ENCODE peak calls at places on chromosomes 4 and X, in nine cellular contexts. One of them, this sample, is unnamed.

GRCh38 chrX:1537031-1537715 is at the start of gene P2RY8:
- DNase-seq in fibroblast of lung: no peak
- DNase-seq in AG04450: no peak
- DNase-seq in thyroid gland: peak; percentile 72
- DNase-seq in psoas muscle: peak; percentile 60
- DNase-seq in neural progenitor cell: no peak
- DNase-seq in fibroblast of pulmonary artery: peak; percentile 57
- DNase-seq in astrocyte of the spinal cord: no peak
- DNase-seq in suprapubic skin: peak; percentile 74
- DNase-seq in this sample: no peak

GRCh38 chr4:40887690-40888089 is 137.9 kb downstream of the NSUN7 start:
- DNase-seq in fibroblast of lung: peak; percentile 91
- DNase-seq in AG04450: peak; percentile 61
- DNase-seq in thyroid gland: no peak
- DNase-seq in psoas muscle: no peak
- DNase-seq in neural progenitor cell: no peak
- DNase-seq in fibroblast of pulmonary artery: peak; percentile 59
- DNase-seq in astrocyte of the spinal cord: peak; percentile 77
- DNase-seq in suprapubic skin: no peak
- DNase-seq in this sample: no peak

GRCh38 chr4:72896515-72896914 is 173.0 kb downstream of the COX18 start:
- DNase-seq in fibroblast of lung: peak; percentile 67
- DNase-seq in AG04450: peak; percentile 46
- DNase-seq in thyroid gland: no peak
- DNase-seq in psoas muscle: no peak
- DNase-seq in neural progenitor cell: no peak
- DNase-seq in fibroblast of pulmonary artery: peak; percentile 93
- DNase-seq in astrocyte of the spinal cord: peak; percentile 73
- DNase-seq in suprapubic skin: no peak
- DNase-seq in this sample: peak; percentile 86

GRCh38 chrX:17559728-17560379 is 177.4 kb upstream of the SCML1 start:
- DNase-seq in fibroblast of lung: peak; percentile 94
- DNase-seq in AG04450: peak; percentile 73
- DNase-seq in thyroid gland: peak; percentile 33
- DNase-seq in psoas muscle: no peak
- DNase-seq in neural progenitor cell: peak; percentile 26
- DNase-seq in fibroblast of pulmonary artery: peak; percentile 65
- DNase-seq in astrocyte of the spinal cord: peak; percentile 87
- DNase-seq in suprapubic skin: no peak
- DNase-seq in this sample: peak; percentile 51

GRCh38 chr4:169335331-169335730 is 64.6 kb upstream of the SH3RF1 start:
- DNase-seq in fibroblast of lung: no peak
- DNase-seq in AG04450: no peak
- DNase-seq in thyroid gland: no peak
- DNase-seq in psoas muscle: no peak
- DNase-seq in neural progenitor cell: no peak
- DNase-seq in fibroblast of pulmonary artery: peak; percentile 65
- DNase-seq in astrocyte of the spinal cord: no peak
- DNase-seq in suprapubic skin: no peak
- DNase-seq in this sample: no peak

GRCh38 chr4:5124876-5125275 is 73.6 kb downstream of the STK32B start:
- DNase-seq in fibroblast of lung: no peak
- DNase-seq in AG04450: no peak
- DNase-seq in thyroid gland: no peak
- DNase-seq in psoas muscle: no peak
- DNase-seq in neural progenitor cell: no peak
- DNase-seq in fibroblast of pulmonary artery: no peak
- DNase-seq in astrocyte of the spinal cord: no peak
- DNase-seq in suprapubic skin: no peak
- DNase-seq in this sample: no peak

GRCh38 chr4:140018931-140019618 is 134.9 kb downstream of the MAML3 start:
- DNase-seq in fibroblast of lung: no peak
- DNase-seq in AG04450: no peak
- DNase-seq in thyroid gland: no peak
- DNase-seq in psoas muscle: no peak
- DNase-seq in neural progenitor cell: no peak
- DNase-seq in fibroblast of pulmonary artery: no peak
- DNase-seq in astrocyte of the spinal cord: no peak
- DNase-seq in suprapubic skin: no peak
- DNase-seq in this sample: no peak

GRCh38 chr4:5827108-5828004 is 65.5 kb downstream of the CRMP1 start:
- DNase-seq in fibroblast of lung: peak; percentile 28
- DNase-seq in AG04450: no peak
- DNase-seq in thyroid gland: no peak
- DNase-seq in psoas muscle: no peak
- DNase-seq in neural progenitor cell: no peak
- DNase-seq in fibroblast of pulmonary artery: peak; percentile 67
- DNase-seq in astrocyte of the spinal cord: peak; percentile 5
- DNase-seq in suprapubic skin: no peak
- DNase-seq in this sample: no peak

GRCh38 chr4:948101-948935 is 16.1 kb downstream of the TMEM175 start:
- DNase-seq in fibroblast of lung: no peak
- DNase-seq in AG04450: no peak
- DNase-seq in thyroid gland: no peak
- DNase-seq in psoas muscle: no peak
- DNase-seq in neural progenitor cell: no peak
- DNase-seq in fibroblast of pulmonary artery: no peak
- DNase-seq in astrocyte of the spinal cord: no peak
- DNase-seq in suprapubic skin: peak; percentile 59
- DNase-seq in this sample: no peak

GRCh38 chr4:110550260-110550659 is 72.6 kb downstream of the PITX2 start:
- DNase-seq in fibroblast of lung: peak; percentile 6
- DNase-seq in AG04450: no peak
- DNase-seq in thyroid gland: no peak
- DNase-seq in psoas muscle: no peak
- DNase-seq in neural progenitor cell: no peak
- DNase-seq in fibroblast of pulmonary artery: peak; percentile 37
- DNase-seq in astrocyte of the spinal cord: peak; percentile 40
- DNase-seq in suprapubic skin: no peak
- DNase-seq in this sample: peak; percentile 7

GRCh38 chr4:73856518-73856917 is 3.4 kb downstream of the PF4V1 start:
- DNase-seq in fibroblast of lung: peak; percentile 42
- DNase-seq in AG04450: no peak
- DNase-seq in thyroid gland: no peak
- DNase-seq in psoas muscle: no peak
- DNase-seq in neural progenitor cell: no peak
- DNase-seq in fibroblast of pulmonary artery: peak; percentile 85
- DNase-seq in astrocyte of the spinal cord: peak; percentile 83
- DNase-seq in suprapubic skin: no peak
- DNase-seq in this sample: peak; percentile 77

GRCh38 chr4:150573534-150573933 is 8.4 kb upstream of the MAB21L2 start:
- DNase-seq in fibroblast of lung: peak; percentile 61
- DNase-seq in AG04450: no peak
- DNase-seq in thyroid gland: no peak
- DNase-seq in psoas muscle: no peak
- DNase-seq in neural progenitor cell: no peak
- DNase-seq in fibroblast of pulmonary artery: peak; percentile 36
- DNase-seq in astrocyte of the spinal cord: peak; percentile 71
- DNase-seq in suprapubic skin: no peak
- DNase-seq in this sample: no peak

GRCh38 chr4:86026720-86027119 is 333.1 kb downstream of the MAPK10 start:
- DNase-seq in fibroblast of lung: no peak
- DNase-seq in AG04450: no peak
- DNase-seq in thyroid gland: no peak
- DNase-seq in psoas muscle: no peak
- DNase-seq in neural progenitor cell: no peak
- DNase-seq in fibroblast of pulmonary artery: no peak
- DNase-seq in astrocyte of the spinal cord: no peak
- DNase-seq in suprapubic skin: no peak
- DNase-seq in this sample: no peak

GRCh38 chr4:37471971-37472370 is 214.2 kb downstream of the RELL1 start:
- DNase-seq in fibroblast of lung: no peak
- DNase-seq in AG04450: no peak
- DNase-seq in thyroid gland: no peak
- DNase-seq in psoas muscle: no peak
- DNase-seq in neural progenitor cell: no peak
- DNase-seq in fibroblast of pulmonary artery: no peak
- DNase-seq in astrocyte of the spinal cord: no peak
- DNase-seq in suprapubic skin: no peak
- DNase-seq in this sample: no peak

GRCh38 chr4:30380404-30380998 is 339.7 kb upstream of the PCDH7 start:
- DNase-seq in fibroblast of lung: peak; percentile 79
- DNase-seq in AG04450: peak; percentile 32
- DNase-seq in thyroid gland: no peak
- DNase-seq in psoas muscle: no peak
- DNase-seq in neural progenitor cell: peak; percentile 82
- DNase-seq in fibroblast of pulmonary artery: peak; percentile 87
- DNase-seq in astrocyte of the spinal cord: peak; percentile 72
- DNase-seq in suprapubic skin: no peak
- DNase-seq in this sample: peak; percentile 32

GRCh38 chr4:22987861-22988260 is 295.1 kb downstream of the GBA3 start:
- DNase-seq in fibroblast of lung: peak; percentile 76
- DNase-seq in AG04450: no peak
- DNase-seq in thyroid gland: no peak
- DNase-seq in psoas muscle: no peak
- DNase-seq in neural progenitor cell: no peak
- DNase-seq in fibroblast of pulmonary artery: peak; percentile 31
- DNase-seq in astrocyte of the spinal cord: peak; percentile 89
- DNase-seq in suprapubic skin: no peak
- DNase-seq in this sample: no peak

GRCh38 chrX:41250867-41251266 is 83.1 kb upstream of the DDX3X start:
- DNase-seq in fibroblast of lung: no peak
- DNase-seq in AG04450: no peak
- DNase-seq in thyroid gland: no peak
- DNase-seq in psoas muscle: no peak
- DNase-seq in neural progenitor cell: no peak
- DNase-seq in fibroblast of pulmonary artery: no peak
- DNase-seq in astrocyte of the spinal cord: no peak
- DNase-seq in suprapubic skin: no peak
- DNase-seq in this sample: no peak

GRCh38 chrX:75181721-75182120 is 25.6 kb upstream of the ABCB7 start:
- DNase-seq in fibroblast of lung: no peak
- DNase-seq in AG04450: no peak
- DNase-seq in thyroid gland: no peak
- DNase-seq in psoas muscle: no peak
- DNase-seq in neural progenitor cell: no peak
- DNase-seq in fibroblast of pulmonary artery: peak; percentile 6
- DNase-seq in astrocyte of the spinal cord: peak; percentile 41
- DNase-seq in suprapubic skin: no peak
- DNase-seq in this sample: no peak

GRCh38 chr4:113825272-113825671 is 63.7 kb upstream of the CAMK2D start:
- DNase-seq in fibroblast of lung: no peak
- DNase-seq in AG04450: no peak
- DNase-seq in thyroid gland: no peak
- DNase-seq in psoas muscle: no peak
- DNase-seq in neural progenitor cell: no peak
- DNase-seq in fibroblast of pulmonary artery: no peak
- DNase-seq in astrocyte of the spinal cord: no peak
- DNase-seq in suprapubic skin: no peak
- DNase-seq in this sample: no peak

GRCh38 chrX:102840871-102841705 is 96.0 kb upstream of the RAB40AL start:
- DNase-seq in fibroblast of lung: peak; percentile 22
- DNase-seq in AG04450: no peak
- DNase-seq in thyroid gland: no peak
- DNase-seq in psoas muscle: no peak
- DNase-seq in neural progenitor cell: peak; percentile 33
- DNase-seq in fibroblast of pulmonary artery: peak; percentile 31
- DNase-seq in astrocyte of the spinal cord: peak; percentile 6
- DNase-seq in suprapubic skin: no peak
- DNase-seq in this sample: no peak
- TF ChIP-seq CTCF in fibroblast of lung: peak; percentile 26
- TF ChIP-seq CTCF in AG04450: peak; percentile 13
- TF ChIP-seq CTCF in thyroid gland: no peak
- TF ChIP-seq CTCF in psoas muscle: no peak
- TF ChIP-seq CTCF in neural progenitor cell: peak; percentile 50
- TF ChIP-seq CTCF in fibroblast of pulmonary artery: peak; percentile 28
- TF ChIP-seq CTCF in astrocyte of the spinal cord: no peak
- TF ChIP-seq CTCF in suprapubic skin: no peak
- TF ChIP-seq CTCF in this sample: peak; percentile 33

DNA sequence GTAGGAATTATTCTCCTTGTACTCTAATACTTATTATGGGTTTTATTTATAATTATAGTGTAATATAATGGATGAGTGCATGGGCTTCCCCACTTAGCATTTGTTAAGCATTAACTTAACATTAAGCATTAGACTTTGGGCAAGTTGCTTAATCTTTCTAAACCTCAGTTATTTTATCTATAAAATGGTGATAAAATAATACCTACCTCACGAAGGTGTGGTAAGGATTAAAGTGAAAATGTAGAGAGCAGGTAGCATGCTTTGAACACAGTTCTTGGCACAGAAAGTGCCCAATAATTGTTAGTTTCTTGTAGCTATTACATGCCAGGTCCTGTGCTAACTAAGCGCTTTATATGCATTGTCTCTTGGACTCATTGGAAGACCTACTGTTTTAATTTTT is 2.6 kb downstream of the MSMO1 start:
- DNase-seq in fibroblast of lung: no peak
- DNase-seq in AG04450: no peak
- DNase-seq in thyroid gland: no peak
- DNase-seq in psoas muscle: no peak
- DNase-seq in neural progenitor cell: no peak
- DNase-seq in fibroblast of pulmonary artery: no peak
- DNase-seq in astrocyte of the spinal cord: no peak
- DNase-seq in suprapubic skin: no peak
- DNase-seq in this sample: no peak
- H3K4me3 ChIP-seq in fibroblast of lung: peak overlapping the region; percentile 90
- H3K4me3 ChIP-seq in AG04450: no peak overlapping the region
- H3K4me3 ChIP-seq in thyroid gland: no peak overlapping the region
- H3K4me3 ChIP-seq in psoas muscle: no peak overlapping the region
- H3K4me3 ChIP-seq in neural progenitor cell: peak overlapping the region; percentile 89
- H3K4me3 ChIP-seq in fibroblast of pulmonary artery: peak overlapping the region; percentile 85
- H3K4me3 ChIP-seq in astrocyte of the spinal cord: peak overlapping the region; percentile 90
- H3K4me3 ChIP-seq in suprapubic skin: no peak overlapping the region
- H3K4me3 ChIP-seq in this sample: peak overlapping the region; percentile 96

DNA sequence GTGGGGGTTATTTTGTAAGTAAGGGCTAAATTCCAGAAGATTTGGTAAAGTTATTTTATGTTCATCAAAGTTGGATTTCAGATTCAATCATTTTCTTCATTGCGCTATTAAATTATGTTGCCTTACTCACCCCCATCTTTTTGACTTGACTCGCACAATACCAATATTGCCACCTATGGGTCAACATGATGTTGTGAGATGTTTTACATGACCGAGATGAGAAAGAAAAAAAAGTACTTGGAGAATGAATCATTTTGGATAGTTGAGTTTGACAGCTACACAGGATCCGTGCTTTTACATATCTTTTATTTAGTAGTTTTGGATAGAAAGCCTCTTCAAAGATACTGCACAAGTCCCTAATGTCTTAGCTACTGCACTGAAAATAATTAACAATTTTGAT is 224.2 kb upstream of the EMCN start:
- DNase-seq in fibroblast of lung: peak; percentile 17
- DNase-seq in AG04450: no peak
- DNase-seq in thyroid gland: no peak
- DNase-seq in psoas muscle: no peak
- DNase-seq in neural progenitor cell: peak; percentile 4
- DNase-seq in fibroblast of pulmonary artery: peak; percentile 81
- DNase-seq in astrocyte of the spinal cord: peak; percentile 29
- DNase-seq in suprapubic skin: no peak
- DNase-seq in this sample: peak; percentile 26
- TF ChIP-seq CTCF in fibroblast of lung: peak; percentile 10
- TF ChIP-seq CTCF in AG04450: peak; percentile 19
- TF ChIP-seq CTCF in thyroid gland: peak; percentile 27
- TF ChIP-seq CTCF in psoas muscle: peak; percentile 52
- TF ChIP-seq CTCF in neural progenitor cell: peak; percentile 37
- TF ChIP-seq CTCF in fibroblast of pulmonary artery: peak; percentile 65
- TF ChIP-seq CTCF in astrocyte of the spinal cord: peak; percentile 37
- TF ChIP-seq CTCF in suprapubic skin: no peak
- TF ChIP-seq CTCF in this sample: peak; percentile 56

DNA sequence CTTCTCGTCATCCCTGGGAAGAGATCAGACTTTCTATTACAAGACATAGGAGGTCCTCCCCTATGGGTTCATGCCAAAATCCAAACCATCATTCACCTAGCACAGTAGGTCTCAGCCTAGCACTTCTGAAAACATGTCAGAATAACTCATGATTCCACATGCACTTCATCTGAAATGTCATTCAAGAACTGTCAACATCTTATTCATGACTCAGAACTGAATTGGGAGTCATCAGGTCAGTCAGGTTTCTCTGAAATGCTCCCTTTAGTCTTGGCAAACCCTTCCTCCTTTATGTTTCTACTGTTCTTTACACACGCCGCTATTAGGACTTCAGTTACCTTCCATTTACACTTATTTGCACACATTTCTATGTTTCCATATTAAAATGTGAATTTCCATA is 67.2 kb downstream of the ANTXR2 start:
- DNase-seq in fibroblast of lung: no peak
- DNase-seq in AG04450: no peak
- DNase-seq in thyroid gland: no peak
- DNase-seq in psoas muscle: no peak
- DNase-seq in neural progenitor cell: no peak
- DNase-seq in fibroblast of pulmonary artery: peak; percentile 29
- DNase-seq in astrocyte of the spinal cord: no peak
- DNase-seq in suprapubic skin: no peak
- DNase-seq in this sample: no peak
- H3K4me3 ChIP-seq in fibroblast of lung: no peak overlapping the region
- H3K4me3 ChIP-seq in AG04450: no peak overlapping the region
- H3K4me3 ChIP-seq in thyroid gland: no peak overlapping the region
- H3K4me3 ChIP-seq in psoas muscle: no peak overlapping the region
- H3K4me3 ChIP-seq in neural progenitor cell: no peak overlapping the region
- H3K4me3 ChIP-seq in fibroblast of pulmonary artery: no peak overlapping the region
- H3K4me3 ChIP-seq in astrocyte of the spinal cord: no peak overlapping the region
- H3K4me3 ChIP-seq in suprapubic skin: no peak overlapping the region
- H3K4me3 ChIP-seq in this sample: no peak overlapping the region